ENCODE peak calls at places on chromosomes 13 and 19, in eight cellular contexts. U, K, L, F, S, Q, G and O are unnamed samples.

GRCh38 chr19:58154287-58154678 is 3.7 kb upstream of the ZNF329 start:
- DNase-seq in U (peak), S (no peak), F (peak), G (no peak), Q (no peak), L (no peak), K (peak), O (peak)

GRCh38 chr13:52130641-52131040 is 1.8 kb upstream of the NEK5 start:
- DNase-seq in G (no peak), U (no peak), Q (no peak), L (no peak), S (no peak), F (no peak), K (no peak), O (no peak)

GRCh38 chr13:35781044-35781443 is 304.6 kb upstream of the MAB21L1 start:
- DNase-seq in F (no peak), K (no peak), G (no peak), U (no peak), Q (no peak), S (no peak), L (no peak), O (no peak)

GRCh38 chr19:39038098-39038497 is 5.7 kb upstream of the FBXO27 start:
- DNase-seq in L (no peak), G (peak), S (no peak), K (peak), U (no peak), Q (no peak), F (peak), O (no peak)

GRCh38 chr13:95349267-95349666 is 48.0 kb upstream of the ABCC4 start:
- DNase-seq in G (no peak), F (no peak), U (no peak), S (no peak), K (peak), Q (no peak), L (no peak), O (no peak)

GRCh38 chr13:110215606-110216005 is 91.4 kb downstream of the COL4A1 start:
- DNase-seq in L (no peak), F (no peak), U (no peak), K (no peak), S (no peak), G (no peak), Q (no peak), O (no peak)

GRCh38 chr13:44516771-44517170 is 59.4 kb downstream of the TSC22D1 start:
- DNase-seq in Q (no peak), G (no peak), F (peak), S (no peak), U (no peak), K (no peak), L (no peak), O (no peak)

GRCh38 chr13:91381371-91381770 is 17.1 kb upstream of the GPC5 start:
- DNase-seq in L (peak), S (no peak), G (no peak), F (peak), K (peak), Q (no peak), U (no peak), O (no peak)

GRCh38 chr19:19820774-19821315 is 705 bp downstream of the ZNF506 start:
- DNase-seq in S (no peak), U (no peak), Q (no peak), K (peak), L (peak), G (no peak), F (no peak), O (no peak)

GRCh38 chr19:7921302-7921954 is 1.3 kb downstream of the SNAPC2 start:
- DNase-seq in L (no peak), Q (no peak), U (no peak), K (no peak), G (no peak), F (no peak), S (no peak), O (no peak)

GRCh38 chr19:19552811-19553210 is 14.7 kb downstream of the CILP2 start:
- DNase-seq in K (no peak), U (no peak), G (no peak), Q (no peak), L (peak), F (no peak), S (no peak), O (no peak)